ENCODE peak calls at places on chromosomes 4 and X, in five cellular contexts. P, W, D, R and G are unnamed samples.

GRCh38 chrX:142702749-142703148 is 323.0 kb upstream of the SPANXN4 start:
- DNase-seq in P (no peak), W (no peak), D (no peak), R (no peak), G (no peak)

GRCh38 chr4:41160010-41160789 is 54.1 kb downstream of the APBB2 start:
- DNase-seq in P (no peak), W (no peak), D (no peak), R (no peak), G (no peak)

GRCh38 chr4:185801471-185801870 is 10.5 kb downstream of the SORBS2 start:
- DNase-seq in P (no peak), W (no peak), D (no peak), R (no peak), G (no peak)

GRCh38 chr4:184165291-184165690 is 52.4 kb downstream of the ENPP6 start:
- DNase-seq in P (no peak), W (no peak), D (no peak), R (no peak), G (no peak)

GRCh38 chr4:181792641-181793612 is 450.3 kb upstream of the TENM3 start:
- DNase-seq in P (no peak), W (no peak), D (no peak), R (no peak), G (no peak)

GRCh38 chrX:107154787-107155620 is 36.4 kb upstream of the RBM41 start:
- DNase-seq in P (no peak), W (peak; percentile 30), D (peak; percentile 23), R (no peak), G (no peak)

GRCh38 chrX:111511477-111511876 is at the start of gene SERTM2:
- DNase-seq in P (no peak), W (peak; percentile 5), D (no peak), R (no peak), G (no peak)

GRCh38 chr4:80459918-80460473 is 124.5 kb downstream of the CFAP299 start:
- DNase-seq in P (no peak), W (no peak), D (no peak), R (no peak), G (no peak)

GRCh38 chr4:122224348-122224747 is 72.2 kb downstream of the BLTP1 start:
- DNase-seq in P (no peak), W (peak; percentile 11), D (no peak), R (no peak), G (no peak)

GRCh38 chr4:156481845-156482244 is 489.8 kb downstream of the PDGFC start:
- DNase-seq in P (no peak), W (no peak), D (no peak), R (no peak), G (no peak)

GRCh38 chr4:138736362-138736761 is 279.2 kb upstream of the NOCT start:
- DNase-seq in P (no peak), W (no peak), D (no peak), R (no peak), G (no peak)

GRCh38 chr4:53619431-53619830 is 28.1 kb upstream of the LNX1 start:
- DNase-seq in P (no peak), W (no peak), D (no peak), R (no peak), G (no peak)

GRCh38 chr4:173367946-173368345 is 2.8 kb upstream of the SAP30 start:
- DNase-seq in P (no peak), W (peak; percentile 23), D (no peak), R (no peak), G (no peak)

GRCh38 chr4:73661646-73662119 is 41.4 kb upstream of the RASSF6 start:
- DNase-seq in P (no peak), W (peak; percentile 30), D (no peak), R (no peak), G (no peak)

GRCh38 chr4:62709618-62710252 is 1509.6 kb downstream of the ADGRL3 start:
- DNase-seq in P (no peak), W (peak; percentile 2), D (no peak), R (no peak), G (no peak)

GRCh38 chr4:165443276-165443675 is 64.5 kb downstream of the CPE start:
- DNase-seq in P (no peak), W (no peak), D (no peak), R (no peak), G (no peak)

GRCh38 chrX:103565197-103565596 is 20.1 kb upstream of the TCEAL4 start:
- DNase-seq in P (no peak), W (no peak), D (no peak), R (no peak), G (no peak)

GRCh38 chr4:15466596-15466995 is 3.1 kb upstream of the CC2D2A start:
- DNase-seq in P (no peak), W (no peak), D (no peak), R (no peak), G (no peak)
- TF ChIP-seq POLR2A in P (no peak), W (no peak), D (no peak), R (no peak), G (no peak)

GRCh38 chrX:20248592-20249192 is 18.0 kb downstream of the RPS6KA3 start:
- DNase-seq in P (no peak), W (no peak), D (no peak), R (no peak), G (no peak)

GRCh38 chrX:20254712-20255299 is 11.9 kb downstream of the RPS6KA3 start:
- DNase-seq in P (no peak), W (no peak), D (no peak), R (no peak), G (no peak)

GRCh38 chrX:20253232-20253543 is 13.5 kb downstream of the RPS6KA3 start:
- DNase-seq in P (no peak), W (no peak), D (no peak), R (no peak), G (no peak)

DNA sequence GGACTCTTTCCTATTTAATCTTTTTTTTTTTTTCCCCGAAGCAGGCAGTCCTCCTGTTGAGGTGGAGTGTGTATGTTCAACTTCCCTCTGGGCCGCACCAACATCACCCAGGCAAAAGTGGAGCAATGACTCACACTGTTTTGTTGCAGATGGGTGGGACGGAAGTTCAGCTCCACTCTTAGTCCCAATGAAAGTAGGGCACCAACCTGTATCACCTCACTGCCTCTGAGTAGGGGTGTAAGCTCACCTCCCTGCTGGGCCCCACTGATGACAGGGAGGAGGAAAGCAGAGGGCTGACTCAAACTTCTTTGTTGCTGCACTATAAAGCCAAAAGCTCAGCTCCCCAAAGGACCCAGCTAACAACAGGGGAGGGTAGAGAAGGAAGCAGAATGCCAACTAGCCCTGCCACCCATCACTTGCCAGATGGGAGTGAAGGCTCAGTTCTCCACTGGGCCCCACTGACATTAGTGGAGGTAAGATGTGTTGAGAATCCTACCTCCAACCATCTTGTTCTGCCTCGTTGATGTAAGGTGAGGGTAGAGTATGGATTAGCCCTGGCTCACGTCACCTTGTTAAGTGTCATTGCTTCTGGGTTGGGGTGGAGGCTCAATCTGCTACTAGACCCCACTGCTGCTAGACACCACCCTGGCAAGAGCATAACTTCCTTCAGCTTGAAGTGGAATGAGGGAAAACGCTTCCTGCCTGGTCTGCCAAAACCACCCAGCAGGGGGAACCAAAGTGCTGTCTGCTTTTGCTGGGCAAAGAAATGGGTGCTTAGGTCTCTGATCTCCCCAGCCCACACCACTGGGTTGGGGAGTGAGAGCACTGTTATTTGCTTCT is 14.1 kb downstream of the RPS6KA3 start:
- DNase-seq in P (no peak), W (peak; percentile 42), D (peak; percentile 69), R (peak; percentile 59), G (no peak)
- TF ChIP-seq CTCF in P (peak; percentile 44), W (peak; percentile 61), D (peak; percentile 74), R (peak; percentile 32), G (no peak)

DNA sequence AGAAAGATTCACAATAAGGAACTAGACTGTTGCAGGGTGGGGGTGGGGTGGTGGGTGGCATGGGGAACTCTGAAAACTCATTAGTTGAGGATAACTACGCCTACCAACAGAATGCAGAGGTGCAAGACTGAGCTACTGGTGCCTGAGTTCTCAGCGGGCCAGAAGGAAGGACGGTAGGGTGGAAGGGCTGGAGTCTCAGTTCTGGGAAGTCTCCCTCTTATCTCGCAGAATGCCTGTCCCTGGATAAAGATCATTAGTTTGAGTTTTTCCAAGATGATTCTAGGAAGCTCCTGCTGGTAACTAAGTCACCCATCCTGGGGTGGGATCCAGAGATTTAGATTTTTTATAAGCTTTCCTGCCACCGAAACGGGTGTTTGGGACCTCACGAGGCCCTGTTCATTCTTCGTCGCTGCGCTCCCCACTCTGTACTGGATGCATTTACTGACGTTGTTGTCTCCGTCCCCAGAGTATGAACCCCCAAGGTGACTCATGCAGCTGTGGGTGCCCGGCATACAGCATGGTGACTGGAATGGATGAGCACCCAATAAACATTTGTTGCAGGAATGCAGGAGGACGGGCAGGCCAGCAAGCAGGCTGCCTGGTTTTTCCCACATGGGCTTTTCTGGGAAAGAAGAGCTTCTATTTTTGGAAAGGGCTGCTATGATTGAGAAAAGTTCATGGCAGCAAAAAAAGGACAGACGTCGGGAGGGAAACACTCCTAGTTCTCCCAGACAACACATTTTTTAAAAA is 1.1 kb upstream of the SOD3 start:
- DNase-seq in P (no peak), W (no peak), D (no peak), R (peak; percentile 74), G (no peak)
- TF ChIP-seq EP300 in P (no peak), W (no peak), D (no peak), R (peak; percentile 44), G (peak; percentile 76)

GRCh38 chrX:101388604-101389003 is 2.2 kb upstream of the RPL36A start:
- DNase-seq in P (no peak), W (no peak), D (no peak), R (no peak), G (no peak)

GRCh38 chrX:101385795-101386541 is at the start of gene BTK:
- DNase-seq in P (no peak), W (peak; percentile 84), D (peak; percentile 46), R (no peak), G (no peak)

GRCh38 chrX:101383679-101384078 is 2.3 kb downstream of the BTK start:
- DNase-seq in P (no peak), W (peak; percentile 13), D (no peak), R (no peak), G (no peak)

GRCh38 chrX:101385026-101385684 is 836 bp downstream of the BTK start:
- DNase-seq in P (no peak), W (no peak), D (no peak), R (no peak), G (no peak)

GRCh38 chrX:101386542-101386885 is 523 bp upstream of the BTK start:
- DNase-seq in P (no peak), W (no peak), D (no peak), R (no peak), G (no peak)
- TF ChIP-seq POLR2A in P (no peak), W (no peak), D (no peak), R (no peak), G (no peak)